ENCODE peak calls at places on chromosomes 2 and 18, in six cellular contexts. N, E, I, P, T and J are unnamed samples.

GRCh38 chr2:36561223-36561944 is 36.6 kb downstream of the FEZ2 start:
- DNase-seq in E (no peak), P (peak), N (peak), T (peak), I (no peak), J (no peak)

GRCh38 chr2:151040036-151040435 is 221.6 kb downstream of the RBM43 start:
- DNase-seq in P (peak), T (no peak), N (no peak), E (no peak), I (no peak), J (no peak)

GRCh38 chr2:219461061-219461514 is 26.4 kb downstream of the SPEG start:
- DNase-seq in T (no peak), I (peak), N (no peak), P (no peak), E (peak), J (no peak)

GRCh38 chr2:191710411-191710900 is 32.5 kb downstream of the NABP1 start:
- DNase-seq in P (peak), N (no peak), T (no peak), I (no peak), E (no peak), J (no peak)

GRCh38 chr2:64021578-64021977 is 2.4 kb upstream of the VPS54 start:
- DNase-seq in E (no peak), N (no peak), P (no peak), T (no peak), I (no peak), J (no peak)

GRCh38 chr2:210660751-210661150 is 104.4 kb downstream of the CPS1 start:
- DNase-seq in P (no peak), N (no peak), E (no peak), T (no peak), I (no peak), J (no peak)

GRCh38 chr18:13301691-13302469 is 83.3 kb downstream of the LDLRAD4 start:
- DNase-seq in E (no peak), P (no peak), T (no peak), N (no peak), I (no peak), J (no peak)

GRCh38 chr2:101788995-101789970 is 91.8 kb downstream of the MAP4K4 start:
- DNase-seq in T (no peak), P (peak), I (no peak), N (no peak), E (no peak), J (no peak)

GRCh38 chr18:49561377-49562193 is at the start of gene LIPG:
- DNase-seq in T (peak), E (peak), I (peak), P (peak), N (peak), J (peak)

GRCh38 chr2:229429529-229430067 is 158.5 kb upstream of the PID1 start:
- DNase-seq in T (no peak), I (no peak), P (no peak), E (no peak), N (no peak), J (no peak)

GRCh38 chr2:62270728-62271127 is 74.8 kb downstream of the B3GNT2 start:
- DNase-seq in T (peak), E (peak), P (peak), N (no peak), I (peak), J (no peak)

GRCh38 chr18:79203017-79203605 is 133.9 kb downstream of the ATP9B start:
- DNase-seq in P (peak), N (peak), T (peak), E (no peak), I (no peak), J (no peak)

GRCh38 chr18:79197531-79197930 is 128.3 kb downstream of the ATP9B start:
- DNase-seq in E (no peak), I (no peak), P (no peak), T (no peak), N (no peak), J (no peak)

GRCh38 chr18:79200546-79201268 is 131.5 kb downstream of the ATP9B start:
- DNase-seq in P (peak), T (no peak), I (no peak), E (peak), N (peak), J (no peak)

GRCh38 chr18:79195716-79196683 is 126.8 kb downstream of the ATP9B start:
- DNase-seq in N (no peak), T (no peak), E (no peak), P (no peak), I (no peak), J (no peak)

DNA sequence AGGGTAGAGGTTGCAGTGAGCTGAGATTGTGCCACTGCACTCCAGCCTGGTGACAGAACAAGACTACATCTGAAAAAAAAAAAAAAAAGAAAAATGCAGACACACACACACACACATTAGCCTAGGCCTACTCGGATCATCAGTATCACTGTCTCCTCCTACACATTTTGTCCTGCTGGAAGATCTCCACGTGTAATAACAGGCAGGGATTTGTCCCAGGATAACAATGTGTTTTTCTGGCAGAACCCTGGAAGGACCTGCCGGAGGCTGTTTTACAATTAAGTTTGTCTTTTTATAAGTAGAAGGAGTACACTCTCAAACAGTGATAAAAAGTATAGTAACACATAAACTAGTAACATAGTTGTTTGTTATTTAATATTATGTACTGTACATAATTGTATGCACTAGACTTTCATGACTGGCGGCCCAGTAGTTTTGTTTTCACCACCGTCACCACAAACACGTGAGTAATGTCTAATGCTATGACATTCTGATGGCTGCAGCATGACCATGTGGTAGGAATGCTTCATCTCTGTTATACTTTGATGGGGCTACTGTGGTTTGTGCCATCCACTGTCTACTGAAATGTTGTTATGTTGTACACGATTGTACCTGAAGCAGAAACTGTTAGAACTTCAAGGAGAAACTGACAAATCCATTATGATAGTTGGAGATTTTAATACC is 130.6 kb downstream of the ATP9B start:
- DNase-seq in E (no peak), I (no peak), P (peak), T (no peak), N (no peak), J (no peak)
- TF ChIP-seq CTCF in E (peak), I (no peak), P (peak), T (no peak), N (no peak), J (no peak)

DNA sequence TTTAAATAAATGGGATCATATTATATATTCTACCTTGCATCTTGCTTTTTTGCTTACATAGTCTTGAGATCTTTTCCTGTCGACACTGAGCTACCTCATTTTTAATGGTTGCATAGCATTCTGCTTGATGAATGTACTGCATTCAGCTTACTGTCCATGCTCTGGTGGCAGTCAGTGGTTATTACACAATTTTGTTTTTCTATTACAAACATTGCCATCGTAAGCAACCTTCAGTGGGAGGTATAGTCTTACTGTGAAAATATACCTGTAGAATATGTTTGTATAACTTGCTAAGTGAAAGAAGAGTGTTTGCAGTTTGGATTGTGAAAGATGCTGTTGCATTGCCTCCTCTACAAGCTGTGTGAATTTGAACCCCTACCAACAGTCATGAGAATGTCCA is 43.4 kb downstream of the UBXN4 start:
- DNase-seq in P (no peak), N (no peak), T (no peak), E (no peak), I (no peak), J (no peak)
- TF ChIP-seq CTCF in P (peak), N (no peak), T (no peak), E (no peak), I (no peak), J (peak)

DNA sequence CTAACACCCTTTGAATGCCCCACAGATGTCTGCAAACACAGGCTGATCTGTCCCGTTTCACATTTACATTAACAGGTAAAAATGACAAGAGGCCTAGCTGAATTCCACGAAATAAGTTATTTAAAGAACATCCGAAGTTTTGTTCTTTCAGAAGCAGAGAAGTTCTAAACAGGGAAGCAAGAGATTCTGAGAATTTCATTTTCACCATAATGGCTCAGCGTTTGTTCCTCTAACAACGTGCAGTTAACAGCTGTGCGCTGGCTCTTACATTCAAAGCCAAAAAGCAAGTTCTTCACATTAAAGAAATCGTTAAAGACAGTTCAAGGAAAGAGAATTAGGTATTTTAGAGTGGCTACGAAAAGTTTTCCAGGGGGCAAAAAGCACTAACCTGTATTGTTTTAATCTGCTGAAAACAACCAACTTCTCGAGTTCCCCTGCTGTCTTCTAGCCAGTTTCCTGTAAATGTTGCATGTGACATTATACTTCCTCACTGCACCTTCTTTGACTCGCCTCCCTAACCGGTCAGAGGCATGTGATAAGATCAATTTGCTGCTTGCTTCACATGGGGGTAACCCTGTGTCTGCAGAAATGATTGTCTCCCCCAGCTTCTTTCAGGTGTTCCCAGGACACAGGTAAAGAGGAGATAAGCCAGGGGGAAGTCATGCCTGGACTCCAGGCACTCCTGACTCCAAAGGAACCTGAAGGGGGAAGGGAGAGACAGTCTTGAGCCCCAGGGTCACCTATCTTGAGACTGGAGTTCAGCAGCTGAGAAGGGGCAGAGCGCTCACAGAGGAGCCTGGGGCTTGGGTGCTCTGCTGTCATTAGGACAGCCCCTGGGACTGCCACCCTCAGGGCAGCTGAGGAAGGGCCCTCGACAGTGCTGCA is 36.8 kb upstream of the WIPF1 start:
- DNase-seq in I (no peak), T (no peak), E (no peak), P (peak), N (no peak), J (no peak)
- TF ChIP-seq CTCF in I (no peak), T (no peak), E (no peak), P (no peak), N (no peak), J (no peak)

GRCh38 chr18:67705748-67706147 is 189.2 kb upstream of the DSEL start:
- DNase-seq in T (no peak), I (no peak), N (no peak), E (no peak), P (peak), J (no peak)
- TF ChIP-seq CTCF in T (no peak), I (no peak), N (no peak), E (no peak), P (peak), J (peak)

DNA sequence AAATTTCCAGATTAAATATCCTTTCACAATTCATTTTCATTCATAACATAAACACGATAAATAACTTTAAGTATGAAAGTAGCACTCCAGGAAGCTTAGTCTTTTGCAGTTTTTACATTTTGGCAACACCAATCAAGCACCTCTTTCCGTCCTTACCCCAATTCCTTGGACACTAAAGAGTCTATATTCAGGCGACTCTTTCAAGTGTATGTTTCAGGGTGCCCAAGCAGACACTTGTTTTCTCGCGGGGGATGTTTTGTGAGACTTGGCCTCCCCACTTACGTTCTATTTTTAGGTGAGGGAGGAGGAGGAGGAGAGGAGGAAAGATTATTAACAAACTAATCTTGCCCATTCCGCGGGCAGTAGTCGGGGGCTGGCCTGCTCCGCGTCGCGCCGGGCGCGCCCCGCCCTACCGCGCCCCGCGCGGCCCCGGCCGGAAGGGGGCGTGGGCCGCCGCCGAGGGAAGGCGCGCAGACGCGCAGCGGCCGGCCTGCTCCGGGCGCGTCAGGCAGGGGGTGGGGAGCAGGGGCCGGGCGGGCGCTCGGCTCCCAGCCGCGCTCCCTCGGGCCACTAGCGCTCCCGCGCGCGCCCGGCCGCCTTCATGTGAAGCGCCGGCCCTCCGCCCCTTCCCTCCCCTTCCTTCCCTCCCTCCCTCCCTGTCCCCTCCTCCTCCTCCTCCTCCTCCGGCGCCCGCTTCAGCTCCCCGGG is at the start of gene ITPRID2:
- DNase-seq in E (peak), T (peak), I (peak), P (peak), N (peak), J (no peak)
- TF ChIP-seq CTCF in E (no peak), T (peak), I (peak), P (no peak), N (no peak), J (no peak)

GRCh38 chr18:40962784-40963183 is 992.2 kb upstream of the PIK3C3 start:
- DNase-seq in T (no peak), E (no peak), I (no peak), N (no peak), P (peak), J (no peak)

GRCh38 chr18:40956213-40956612 is 998.8 kb upstream of the PIK3C3 start:
- DNase-seq in I (no peak), T (no peak), P (no peak), E (no peak), N (no peak), J (no peak)

GRCh38 chr18:40955351-40955750 is 999.7 kb upstream of the PIK3C3 start:
- DNase-seq in N (no peak), I (no peak), E (no peak), T (no peak), P (no peak), J (no peak)

GRCh38 chr18:40957533-40958070 is 997.4 kb upstream of the PIK3C3 start:
- DNase-seq in P (no peak), I (no peak), E (no peak), N (no peak), T (no peak), J (no peak)
- TF ChIP-seq CTCF in P (no peak), I (no peak), E (no peak), N (no peak), T (no peak), J (no peak)